ENCODE peak calls at places on chromosomes 2 and 18, in seven cellular contexts. D is transverse colon, H is A549, X is sigmoid colon, N is tibial nerve, L is stomach, J is GM12878. P is an unnamed sample.

GRCh38 chr18:56836173-56836572 is 185.0 kb downstream of the WDR7 start:
- DNase-seq in X (no peak), H (no peak), J (no peak), D (no peak), L (no peak), N (no peak), P (no peak)

GRCh38 chr2:127581050-127581345 is 45.5 kb downstream of the MYO7B start:
- DNase-seq in H (no peak), N (no peak), J (no peak), L (no peak), X (no peak), D (no peak), P (peak; percentile 26)

GRCh38 chr18:77557030-77557429 is 307.4 kb downstream of the GALR1 start:
- DNase-seq in D (no peak), L (no peak), X (no peak), N (no peak), J (no peak), H (no peak), P (no peak)

GRCh38 chr2:60552096-60552850 is 1.2 kb downstream of the BCL11A start:
- DNase-seq in J (no peak), N (no peak), H (peak; percentile 17), D (no peak), X (peak; percentile 66), L (no peak), P (no peak)

GRCh38 chr18:6734746-6735430 is 5.4 kb downstream of the ARHGAP28 start:
- DNase-seq in J (no peak), N (no peak), D (no peak), L (no peak), H (no peak), X (no peak), P (no peak)

GRCh38 chr2:233145726-233146125 is 85.6 kb downstream of the INPP5D start:
- DNase-seq in N (no peak), X (no peak), J (no peak), H (no peak), L (no peak), D (no peak), P (no peak)

GRCh38 chr2:240420206-240420899 is 15.1 kb upstream of the GPC1 start:
- DNase-seq in D (no peak), N (no peak), L (no peak), J (no peak), X (peak; percentile 50), H (no peak), P (no peak)

GRCh38 chr2:138455691-138456090 is 45.9 kb upstream of the SPOPL start:
- DNase-seq in L (no peak), N (no peak), D (no peak), J (no peak), H (no peak), X (no peak), P (no peak)

GRCh38 chr2:38583524-38583923 is 19.2 kb downstream of the HNRNPLL start:
- DNase-seq in D (no peak), N (no peak), H (no peak), J (no peak), X (no peak), L (no peak), P (no peak)

GRCh38 chr2:230904856-230905447 is 20.1 kb downstream of the GPR55 start:
- DNase-seq in N (no peak), J (no peak), D (peak; percentile 5), X (peak; percentile 42), H (no peak), L (peak; percentile 18), P (peak; percentile 12)

GRCh38 chr2:26017464-26018183 is 16.3 kb upstream of the RAB10 start:
- DNase-seq in D (no peak), L (no peak), X (peak; percentile 18), H (no peak), N (no peak), J (no peak), P (no peak)

GRCh38 chr2:26013668-26014067 is 20.2 kb upstream of the RAB10 start:
- DNase-seq in L (no peak), J (no peak), D (no peak), N (no peak), H (no peak), X (no peak), P (no peak)

GRCh38 chr2:26016012-26016742 is 17.7 kb upstream of the RAB10 start:
- DNase-seq in X (peak; percentile 15), H (no peak), J (no peak), L (no peak), D (no peak), N (no peak), P (no peak)

GRCh38 chr2:26020214-26020613 is 13.7 kb upstream of the RAB10 start:
- DNase-seq in L (no peak), X (peak; percentile 38), H (no peak), D (no peak), J (no peak), N (no peak), P (no peak)

GRCh38 chr2:26018184-26018716 is 15.6 kb upstream of the RAB10 start:
- DNase-seq in N (peak; percentile 50), D (peak; percentile 83), H (peak; percentile 95), J (no peak), L (peak; percentile 84), X (peak; percentile 88), P (peak; percentile 94)
- TF ChIP-seq EP300 in N (peak; percentile 34), D (no peak), H (peak; percentile 44), J (no peak), L (no peak), X (no peak), P (no peak)

DNA sequence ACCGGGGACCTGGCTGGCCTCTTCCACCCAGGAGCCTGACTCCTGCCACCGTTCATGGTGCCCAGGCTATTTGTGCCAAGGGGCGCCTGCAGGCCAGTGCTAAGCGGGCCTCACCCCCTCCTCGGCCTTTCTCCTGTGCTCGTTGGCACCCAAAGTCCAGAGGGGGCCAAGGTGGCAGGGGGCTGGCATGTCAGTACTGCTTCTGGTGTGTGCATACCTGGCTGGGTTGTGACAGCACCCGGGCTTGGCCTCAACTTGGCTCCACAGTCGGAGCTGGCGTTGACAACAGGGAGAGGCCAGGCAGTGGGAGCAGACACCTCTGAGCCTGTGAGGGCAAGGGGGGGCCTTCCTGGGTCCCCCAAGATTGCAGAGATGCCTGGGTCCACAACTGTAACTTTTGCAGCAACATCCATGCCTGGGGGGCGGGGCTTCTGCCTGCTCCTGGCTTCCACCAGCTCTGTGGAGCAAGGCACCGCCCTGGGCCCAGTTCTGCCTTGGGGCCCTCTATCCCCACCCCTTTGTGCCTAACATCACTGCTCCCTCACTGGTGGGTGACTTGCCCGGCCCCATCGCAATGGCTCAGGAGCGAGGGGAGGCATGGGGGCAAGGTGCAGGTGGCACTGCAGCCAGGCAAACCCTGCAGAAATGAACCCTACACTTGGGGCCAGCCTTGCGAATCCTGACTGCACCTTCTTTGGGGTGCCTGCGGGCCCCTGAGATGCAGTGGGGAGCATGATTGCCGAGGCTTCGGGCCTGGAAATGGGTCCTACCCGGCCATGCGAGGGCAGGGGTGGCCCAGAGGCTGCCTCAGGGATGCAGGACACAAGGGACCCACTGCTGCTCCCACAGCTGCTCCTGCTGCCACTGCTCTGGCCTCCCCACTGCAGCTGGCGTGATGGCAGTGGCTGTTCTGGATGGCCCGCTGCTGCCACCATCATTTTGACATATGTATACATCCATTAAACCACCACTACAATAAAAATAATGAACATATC is 35.9 kb downstream of the PTPN4 start:
- DNase-seq in N (no peak), X (no peak), L (no peak), D (no peak), J (no peak), H (no peak), P (no peak)
- H3K9me3 ChIP-seq in N (no peaks in the 10 kb centered on the region), X (no peaks in the 10 kb centered on the region), L (peaks cover 15% of the 10 kb centered on the region), D (peaks cover 21% of the 10 kb centered on the region), J (peaks cover 18% of the 10 kb centered on the region), H (peaks cover 2% of the 10 kb centered on the region), P (no peaks in the 10 kb centered on the region)

GRCh38 chr2:114543106-114543806 is 100.8 kb downstream of the DPP10 start:
- DNase-seq in X (no peak), N (peak; percentile 36), H (peak; percentile 19), L (no peak), D (peak; percentile 39), J (no peak), P (no peak)
- TF ChIP-seq CTCF in X (no peak), N (peak; percentile 41), H (peak; percentile 17), L (no peak), D (peak; percentile 31), J (no peak), P (no peak)

DNA sequence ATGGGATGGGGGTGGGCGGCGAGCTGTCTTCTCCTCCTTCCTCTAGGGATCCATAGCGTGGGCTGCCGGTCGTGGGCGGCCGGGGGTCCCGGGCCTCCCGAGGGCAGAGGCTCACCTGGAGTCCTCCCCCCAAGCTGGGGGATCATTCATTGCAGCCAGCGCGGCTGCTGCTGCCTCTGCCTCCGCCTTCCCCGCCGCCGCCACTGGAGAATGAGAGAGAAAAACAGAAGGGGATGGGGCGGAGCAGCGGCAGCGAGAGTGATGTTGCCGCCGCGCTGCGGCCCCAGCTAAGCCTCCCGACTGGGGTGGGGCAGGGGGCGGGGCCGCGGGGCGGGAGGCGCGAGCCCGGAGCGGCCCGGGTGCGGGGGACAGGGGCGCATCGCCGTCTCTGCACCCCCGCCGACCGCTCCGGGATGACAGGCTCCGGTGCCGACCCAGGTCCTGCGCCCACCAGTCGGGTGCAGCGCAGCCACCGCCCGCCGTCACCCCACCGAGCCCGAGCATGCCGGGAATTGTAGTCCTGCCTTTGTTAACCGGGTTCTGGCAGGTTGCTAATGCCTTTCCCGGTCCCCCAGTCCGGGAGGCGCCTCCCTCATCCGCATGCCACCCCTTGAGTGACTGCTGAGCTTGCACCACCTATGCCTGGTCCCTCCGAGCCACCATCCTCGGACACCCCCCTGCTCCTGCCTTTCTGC is at the start of gene KIF3C:
- DNase-seq in N (peak; percentile 45), J (no peak), D (peak; percentile 66), H (peak; percentile 75), X (peak; percentile 86), L (peak; percentile 59), P (peak; percentile 92)
- TF ChIP-seq EP300 in N (peak; percentile 36), J (no peak), D (no peak), H (no peak), X (no peak), L (no peak), P (no peak)

DNA sequence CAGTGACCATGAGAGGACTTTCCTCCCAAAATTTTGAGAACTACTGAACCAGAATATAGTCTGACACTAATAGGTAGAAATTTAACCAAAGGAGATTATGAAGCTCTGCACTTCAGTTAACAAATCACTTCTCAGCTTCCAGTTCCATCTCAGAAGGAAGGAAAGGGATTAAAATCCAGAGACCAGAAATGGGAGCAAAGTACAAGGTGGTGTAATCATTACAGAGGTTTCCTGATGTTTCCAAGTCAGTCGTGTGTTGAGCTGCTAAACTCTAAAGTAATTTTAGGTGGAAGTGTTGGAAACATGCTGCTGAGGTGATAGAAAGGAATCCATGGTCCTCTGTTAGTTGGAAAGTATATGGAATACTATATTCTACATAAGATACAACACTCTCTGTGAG is 10.8 kb downstream of the TYMS start:
- DNase-seq in L (no peak), N (no peak), D (no peak), X (no peak), H (no peak), J (no peak), P (no peak)
- H3K9me3 ChIP-seq in L (no peaks in the 10 kb centered on the region), N (no peaks in the 10 kb centered on the region), D (no peaks in the 10 kb centered on the region), X (no peaks in the 10 kb centered on the region), H (no peaks in the 10 kb centered on the region), J (no peaks in the 10 kb centered on the region), P (no peaks in the 10 kb centered on the region)